ENCODE peak calls at places on chromosomes 13 and 19, in eight cellular contexts. One of them, this sample, is unnamed. For H3K4me1, the result is how much of the 10 kb centered on the place peaks cover.

GRCh38 chr19:17137417-17137816 is 61.8 kb downstream of the MYO9B start:
- DNase-seq in IMR-90: no peak
- DNase-seq in testis: peak
- DNase-seq in suprapubic skin: no peak
- DNase-seq in breast epithelium: no peak
- DNase-seq in ovary: no peak
- DNase-seq in stomach: peak
- DNase-seq in tibial nerve: no peak
- DNase-seq in this sample: no peak

GRCh38 chr19:685457-685931 is 9.3 kb downstream of the FSTL3 start:
- DNase-seq in tibial nerve: no peak
- DNase-seq in suprapubic skin: no peak
- DNase-seq in testis: no peak
- DNase-seq in stomach: no peak
- DNase-seq in ovary: peak
- DNase-seq in IMR-90: no peak
- DNase-seq in breast epithelium: no peak
- DNase-seq in this sample: no peak

GRCh38 chr13:51614350-51614786 is 30.1 kb downstream of the WDFY2 start:
- DNase-seq in ovary: no peak
- DNase-seq in breast epithelium: peak
- DNase-seq in tibial nerve: no peak
- DNase-seq in stomach: no peak
- DNase-seq in testis: no peak
- DNase-seq in IMR-90: no peak
- DNase-seq in suprapubic skin: no peak
- DNase-seq in this sample: no peak

GRCh38 chr13:80341098-80341701 is at the start of gene SPRY2:
- DNase-seq in breast epithelium: peak
- DNase-seq in tibial nerve: peak
- DNase-seq in ovary: peak
- DNase-seq in suprapubic skin: peak
- DNase-seq in stomach: peak
- DNase-seq in IMR-90: peak
- DNase-seq in testis: peak
- DNase-seq in this sample: peak

GRCh38 chr19:861756-862528 is 2.5 kb downstream of the CFD start:
- DNase-seq in tibial nerve: no peak
- DNase-seq in stomach: no peak
- DNase-seq in suprapubic skin: no peak
- DNase-seq in IMR-90: no peak
- DNase-seq in testis: peak
- DNase-seq in breast epithelium: no peak
- DNase-seq in ovary: peak
- DNase-seq in this sample: no peak

GRCh38 chr13:21579754-21580316 is 24.1 kb downstream of the MICU2 start:
- DNase-seq in IMR-90: no peak
- DNase-seq in testis: no peak
- DNase-seq in stomach: no peak
- DNase-seq in tibial nerve: no peak
- DNase-seq in suprapubic skin: no peak
- DNase-seq in ovary: no peak
- DNase-seq in breast epithelium: no peak
- DNase-seq in this sample: no peak

GRCh38 chr13:90846956-90847355 is 500.5 kb upstream of the MIR17HG start:
- DNase-seq in testis: no peak
- DNase-seq in breast epithelium: no peak
- DNase-seq in tibial nerve: no peak
- DNase-seq in IMR-90: no peak
- DNase-seq in ovary: no peak
- DNase-seq in stomach: no peak
- DNase-seq in suprapubic skin: no peak
- DNase-seq in this sample: peak

GRCh38 chr19:15702590-15702930 is 25.3 kb upstream of the OR10H2 start:
- DNase-seq in breast epithelium: peak
- DNase-seq in suprapubic skin: peak
- DNase-seq in stomach: peak
- DNase-seq in tibial nerve: peak
- DNase-seq in ovary: peak
- DNase-seq in testis: peak
- DNase-seq in IMR-90: no peak
- DNase-seq in this sample: peak

GRCh38 chr13:37476874-37477273 is 121.7 kb downstream of the POSTN start:
- DNase-seq in IMR-90: peak
- DNase-seq in ovary: no peak
- DNase-seq in breast epithelium: no peak
- DNase-seq in testis: no peak
- DNase-seq in tibial nerve: no peak
- DNase-seq in suprapubic skin: no peak
- DNase-seq in stomach: no peak
- DNase-seq in this sample: no peak

GRCh38 chr19:12806242-12807131 is at the start of gene RNASEH2A:
- DNase-seq in IMR-90: peak
- DNase-seq in suprapubic skin: peak
- DNase-seq in ovary: peak
- DNase-seq in tibial nerve: peak
- DNase-seq in breast epithelium: peak
- DNase-seq in stomach: peak
- DNase-seq in testis: peak
- DNase-seq in this sample: peak
- H3K4me3 ChIP-seq in IMR-90: peak
- H3K4me3 ChIP-seq in suprapubic skin: peak
- H3K4me3 ChIP-seq in ovary: peak
- H3K4me3 ChIP-seq in tibial nerve: peak
- H3K4me3 ChIP-seq in breast epithelium: peak
- H3K4me3 ChIP-seq in stomach: peak
- H3K4me3 ChIP-seq in testis: peak
- H3K4me3 ChIP-seq in this sample: peak

GRCh38 chr19:6739884-6740588 is 556 bp downstream of the TRIP10 start:
- DNase-seq in ovary: no peak
- DNase-seq in suprapubic skin: no peak
- DNase-seq in IMR-90: no peak
- DNase-seq in testis: no peak
- DNase-seq in breast epithelium: no peak
- DNase-seq in stomach: peak
- DNase-seq in tibial nerve: no peak
- DNase-seq in this sample: peak
- H3K4me1 ChIP-seq in ovary: under half
- H3K4me1 ChIP-seq in suprapubic skin: half or more
- H3K4me1 ChIP-seq in IMR-90: under half
- H3K4me1 ChIP-seq in testis: under half
- H3K4me1 ChIP-seq in breast epithelium: under half
- H3K4me1 ChIP-seq in stomach: half or more
- H3K4me1 ChIP-seq in tibial nerve: under half
- H3K4me1 ChIP-seq in this sample: half or more

GRCh38 chr19:53553865-53554791 is 16.2 kb downstream of the ZNF331 start:
- DNase-seq in ovary: peak
- DNase-seq in testis: peak
- DNase-seq in tibial nerve: peak
- DNase-seq in IMR-90: peak
- DNase-seq in stomach: peak
- DNase-seq in suprapubic skin: peak
- DNase-seq in breast epithelium: peak
- DNase-seq in this sample: peak
- TF ChIP-seq POLR2A in ovary: peak
- TF ChIP-seq POLR2A in testis: no peak
- TF ChIP-seq POLR2A in tibial nerve: peak
- TF ChIP-seq POLR2A in IMR-90: no peak
- TF ChIP-seq POLR2A in stomach: no peak
- TF ChIP-seq POLR2A in suprapubic skin: peak
- TF ChIP-seq POLR2A in breast epithelium: no peak
- TF ChIP-seq POLR2A in this sample: peak

DNA sequence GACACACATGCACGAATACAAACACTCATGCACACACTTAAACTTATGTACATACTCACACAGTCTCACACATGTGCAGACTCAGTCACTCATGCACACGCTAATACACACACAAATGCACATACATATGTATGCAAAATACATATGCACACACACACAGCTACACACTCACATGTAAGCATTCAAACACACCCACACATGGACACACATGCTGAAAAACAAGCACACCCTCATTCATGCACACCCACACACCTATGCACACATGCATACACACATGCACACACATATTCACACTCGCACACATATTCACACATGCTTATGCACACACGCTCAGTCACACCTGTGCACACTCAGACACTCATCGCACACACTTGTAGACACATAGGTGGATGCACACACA is 9.3 kb downstream of the MUC16 start:
- DNase-seq in testis: no peak
- DNase-seq in breast epithelium: no peak
- DNase-seq in ovary: no peak
- DNase-seq in suprapubic skin: no peak
- DNase-seq in IMR-90: no peak
- DNase-seq in stomach: no peak
- DNase-seq in tibial nerve: no peak
- DNase-seq in this sample: no peak
- H3K4me3 ChIP-seq in testis: no peak
- H3K4me3 ChIP-seq in breast epithelium: no peak
- H3K4me3 ChIP-seq in ovary: no peak
- H3K4me3 ChIP-seq in suprapubic skin: no peak
- H3K4me3 ChIP-seq in IMR-90: no peak
- H3K4me3 ChIP-seq in stomach: no peak
- H3K4me3 ChIP-seq in tibial nerve: no peak
- H3K4me3 ChIP-seq in this sample: no peak

DNA sequence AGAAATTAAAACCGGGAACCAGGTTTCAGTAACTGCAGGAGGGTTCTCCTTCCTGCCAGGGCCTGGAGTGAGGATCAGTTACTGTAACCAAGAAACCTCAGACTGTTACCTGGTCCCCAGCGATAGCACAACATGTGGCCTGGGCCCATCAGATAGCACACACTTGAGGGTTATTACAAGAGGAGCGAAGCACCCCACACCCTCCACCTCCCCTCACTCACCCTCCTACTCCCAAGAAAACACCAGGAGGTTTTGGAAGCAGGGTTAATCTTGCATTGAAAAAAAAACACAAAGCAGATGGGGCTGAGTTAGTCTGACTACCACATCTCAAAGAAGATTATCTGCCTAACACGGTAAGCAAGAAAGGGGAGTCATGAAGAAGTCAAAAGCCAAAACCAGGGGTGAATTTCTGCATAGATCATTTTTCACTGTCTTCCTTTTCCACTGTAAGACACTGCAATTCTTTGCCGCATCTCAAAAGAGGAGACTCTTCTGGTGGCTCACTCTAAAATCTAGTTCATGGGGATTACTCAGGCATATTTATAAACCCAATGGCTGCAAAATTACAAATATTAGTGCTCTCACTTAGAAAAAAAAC is 75.9 kb upstream of the DOCK9 start:
- DNase-seq in tibial nerve: no peak
- DNase-seq in testis: no peak
- DNase-seq in IMR-90: no peak
- DNase-seq in ovary: no peak
- DNase-seq in breast epithelium: no peak
- DNase-seq in suprapubic skin: no peak
- DNase-seq in stomach: no peak
- DNase-seq in this sample: peak
- H3K4me1 ChIP-seq in tibial nerve: under half
- H3K4me1 ChIP-seq in testis: under half
- H3K4me1 ChIP-seq in IMR-90: under half
- H3K4me1 ChIP-seq in ovary: under half
- H3K4me1 ChIP-seq in breast epithelium: under half
- H3K4me1 ChIP-seq in suprapubic skin: half or more
- H3K4me1 ChIP-seq in stomach: under half
- H3K4me1 ChIP-seq in this sample: under half

DNA sequence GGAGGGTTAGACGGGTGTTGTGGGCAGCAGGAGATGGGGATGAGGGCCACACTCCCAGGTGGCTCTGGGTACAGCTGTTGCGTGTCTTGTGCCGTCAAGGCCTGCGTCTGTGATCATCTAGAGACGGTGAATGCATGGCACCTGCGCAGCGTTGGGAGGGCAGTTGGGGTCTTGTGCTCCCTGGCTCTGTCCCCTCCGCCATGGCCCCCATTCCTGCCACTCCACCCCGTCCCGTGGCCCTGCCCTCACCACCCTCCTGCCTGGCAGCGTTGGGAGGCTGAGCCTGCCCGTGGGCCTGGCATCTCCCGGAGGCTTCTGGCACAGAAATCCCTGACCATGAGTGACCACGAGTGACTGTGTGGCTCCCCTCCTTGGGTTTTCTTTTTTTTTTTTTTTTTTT is 13.9 kb upstream of the TEKTIP1 start:
- DNase-seq in breast epithelium: no peak
- DNase-seq in testis: no peak
- DNase-seq in IMR-90: no peak
- DNase-seq in suprapubic skin: no peak
- DNase-seq in tibial nerve: no peak
- DNase-seq in stomach: no peak
- DNase-seq in ovary: no peak
- DNase-seq in this sample: no peak
- TF ChIP-seq POLR2A in breast epithelium: no peak
- TF ChIP-seq POLR2A in testis: no peak
- TF ChIP-seq POLR2A in IMR-90: no peak
- TF ChIP-seq POLR2A in suprapubic skin: no peak
- TF ChIP-seq POLR2A in tibial nerve: no peak
- TF ChIP-seq POLR2A in stomach: no peak
- TF ChIP-seq POLR2A in ovary: no peak
- TF ChIP-seq POLR2A in this sample: no peak